ENCODE peak calls at places on chromosomes 7 and 10, in ten cellular contexts. One of them, this sample, is unnamed.
A peak's percentile ranks its signal among the peaks of the same experiment; 100 is the strongest.

GRCh38 chr7:139054101-139054500 is 18.3 kb upstream of the ZC3HAV1L start:
- DNase-seq in fibroblast of gingiva: no peak
- DNase-seq in stimulated activated naive B cell treated with anti-CD40 and anti-IgM and Interleukin-4, amounts not matched to agents 10 μg/mL and 1 μg/mL and 100 μg/mL, for 72 hours: no peak
- DNase-seq in GM13976: no peak
- DNase-seq in cardiac fibroblast: no peak
- DNase-seq in HEK293T: no peak
- DNase-seq in NCI-H2029 treated with DMSO at 0.1 percent for 48 hours: no peak
- DNase-seq in hypothalamus: no peak
- DNase-seq in sciatic nerve: no peak
- DNase-seq in germinal center: no peak
- DNase-seq in this sample: peak; percentile 66

GRCh38 chr7:32119790-32120196 is 49.6 kb upstream of the PDE1C start:
- DNase-seq in sciatic nerve: no peak
- DNase-seq in stimulated activated naive B cell treated with anti-CD40 and anti-IgM and Interleukin-4, amounts not matched to agents 10 μg/mL and 1 μg/mL and 100 μg/mL, for 72 hours: no peak
- DNase-seq in fibroblast of gingiva: no peak
- DNase-seq in HEK293T: no peak
- DNase-seq in cardiac fibroblast: no peak
- DNase-seq in germinal center: no peak
- DNase-seq in NCI-H2029 treated with DMSO at 0.1 percent for 48 hours: no peak
- DNase-seq in hypothalamus: no peak
- DNase-seq in GM13976: no peak
- DNase-seq in this sample: no peak

GRCh38 chr10:76297787-76298281 is 866.4 kb downstream of the LRMDA start:
- DNase-seq in cardiac fibroblast: no peak
- DNase-seq in germinal center: no peak
- DNase-seq in stimulated activated naive B cell treated with anti-CD40 and anti-IgM and Interleukin-4, amounts not matched to agents 10 μg/mL and 1 μg/mL and 100 μg/mL, for 72 hours: no peak
- DNase-seq in HEK293T: no peak
- DNase-seq in fibroblast of gingiva: no peak
- DNase-seq in hypothalamus: no peak
- DNase-seq in NCI-H2029 treated with DMSO at 0.1 percent for 48 hours: no peak
- DNase-seq in GM13976: no peak
- DNase-seq in sciatic nerve: no peak
- DNase-seq in this sample: no peak

GRCh38 chr10:21517134-21517982 is 8.1 kb downstream of the SKIDA1 start:
- DNase-seq in NCI-H2029 treated with DMSO at 0.1 percent for 48 hours: no peak
- DNase-seq in stimulated activated naive B cell treated with anti-CD40 and anti-IgM and Interleukin-4, amounts not matched to agents 10 μg/mL and 1 μg/mL and 100 μg/mL, for 72 hours: no peak
- DNase-seq in HEK293T: peak; percentile 63
- DNase-seq in fibroblast of gingiva: peak; percentile 50
- DNase-seq in hypothalamus: peak; percentile 60
- DNase-seq in sciatic nerve: peak; percentile 77
- DNase-seq in GM13976: no peak
- DNase-seq in germinal center: peak; percentile 44
- DNase-seq in cardiac fibroblast: peak; percentile 51
- DNase-seq in this sample: peak; percentile 77

GRCh38 chr7:131972251-131972650 is 415.8 kb upstream of the PODXL start:
- DNase-seq in cardiac fibroblast: no peak
- DNase-seq in hypothalamus: no peak
- DNase-seq in fibroblast of gingiva: no peak
- DNase-seq in sciatic nerve: no peak
- DNase-seq in HEK293T: no peak
- DNase-seq in germinal center: no peak
- DNase-seq in NCI-H2029 treated with DMSO at 0.1 percent for 48 hours: no peak
- DNase-seq in GM13976: no peak
- DNase-seq in stimulated activated naive B cell treated with anti-CD40 and anti-IgM and Interleukin-4, amounts not matched to agents 10 μg/mL and 1 μg/mL and 100 μg/mL, for 72 hours: no peak
- DNase-seq in this sample: no peak

GRCh38 chr7:80453699-80454340 is 58.0 kb downstream of the GNAT3 start:
- DNase-seq in GM13976: peak; percentile 8
- DNase-seq in stimulated activated naive B cell treated with anti-CD40 and anti-IgM and Interleukin-4, amounts not matched to agents 10 μg/mL and 1 μg/mL and 100 μg/mL, for 72 hours: no peak
- DNase-seq in HEK293T: no peak
- DNase-seq in germinal center: no peak
- DNase-seq in cardiac fibroblast: peak; percentile 62
- DNase-seq in hypothalamus: no peak
- DNase-seq in fibroblast of gingiva: no peak
- DNase-seq in NCI-H2029 treated with DMSO at 0.1 percent for 48 hours: peak; percentile 8
- DNase-seq in sciatic nerve: no peak
- DNase-seq in this sample: peak; percentile 67

GRCh38 chr10:110568055-110568735 is 700 bp downstream of the SMC3 start:
- DNase-seq in NCI-H2029 treated with DMSO at 0.1 percent for 48 hours: peak; percentile 0
- DNase-seq in GM13976: no peak
- DNase-seq in sciatic nerve: peak; percentile 74
- DNase-seq in HEK293T: peak; percentile 39
- DNase-seq in germinal center: peak; percentile 25
- DNase-seq in stimulated activated naive B cell treated with anti-CD40 and anti-IgM and Interleukin-4, amounts not matched to agents 10 μg/mL and 1 μg/mL and 100 μg/mL, for 72 hours: peak; percentile 36
- DNase-seq in fibroblast of gingiva: no peak
- DNase-seq in cardiac fibroblast: peak; percentile 26
- DNase-seq in hypothalamus: peak; percentile 61
- DNase-seq in this sample: peak; percentile 82

GRCh38 chr10:49744091-49744685 is 17.9 kb downstream of the OGDHL start:
- DNase-seq in sciatic nerve: no peak
- DNase-seq in NCI-H2029 treated with DMSO at 0.1 percent for 48 hours: no peak
- DNase-seq in HEK293T: no peak
- DNase-seq in germinal center: no peak
- DNase-seq in stimulated activated naive B cell treated with anti-CD40 and anti-IgM and Interleukin-4, amounts not matched to agents 10 μg/mL and 1 μg/mL and 100 μg/mL, for 72 hours: no peak
- DNase-seq in cardiac fibroblast: no peak
- DNase-seq in fibroblast of gingiva: no peak
- DNase-seq in hypothalamus: no peak
- DNase-seq in GM13976: peak; percentile 28
- DNase-seq in this sample: no peak

GRCh38 chr7:102988631-102989030 is 75.8 kb downstream of the LRRC17 start:
- DNase-seq in HEK293T: no peak
- DNase-seq in germinal center: no peak
- DNase-seq in fibroblast of gingiva: no peak
- DNase-seq in GM13976: no peak
- DNase-seq in sciatic nerve: no peak
- DNase-seq in hypothalamus: no peak
- DNase-seq in NCI-H2029 treated with DMSO at 0.1 percent for 48 hours: no peak
- DNase-seq in cardiac fibroblast: no peak
- DNase-seq in stimulated activated naive B cell treated with anti-CD40 and anti-IgM and Interleukin-4, amounts not matched to agents 10 μg/mL and 1 μg/mL and 100 μg/mL, for 72 hours: no peak
- DNase-seq in this sample: no peak

GRCh38 chr10:29807407-29807806 is 172.6 kb upstream of the SVIL start:
- DNase-seq in fibroblast of gingiva: peak; percentile 67
- DNase-seq in germinal center: no peak
- DNase-seq in GM13976: no peak
- DNase-seq in NCI-H2029 treated with DMSO at 0.1 percent for 48 hours: no peak
- DNase-seq in sciatic nerve: no peak
- DNase-seq in hypothalamus: no peak
- DNase-seq in HEK293T: no peak
- DNase-seq in stimulated activated naive B cell treated with anti-CD40 and anti-IgM and Interleukin-4, amounts not matched to agents 10 μg/mL and 1 μg/mL and 100 μg/mL, for 72 hours: no peak
- DNase-seq in cardiac fibroblast: peak; percentile 88
- DNase-seq in this sample: no peak

GRCh38 chr10:46248651-46249131 is 38.1 kb upstream of the ANTXRL start:
- DNase-seq in hypothalamus: no peak
- DNase-seq in NCI-H2029 treated with DMSO at 0.1 percent for 48 hours: no peak
- DNase-seq in cardiac fibroblast: no peak
- DNase-seq in fibroblast of gingiva: no peak
- DNase-seq in GM13976: no peak
- DNase-seq in sciatic nerve: no peak
- DNase-seq in stimulated activated naive B cell treated with anti-CD40 and anti-IgM and Interleukin-4, amounts not matched to agents 10 μg/mL and 1 μg/mL and 100 μg/mL, for 72 hours: no peak
- DNase-seq in germinal center: no peak
- DNase-seq in HEK293T: no peak
- DNase-seq in this sample: no peak

GRCh38 chr7:80350430-80350829 is 161.4 kb downstream of the GNAT3 start:
- DNase-seq in germinal center: no peak
- DNase-seq in fibroblast of gingiva: no peak
- DNase-seq in cardiac fibroblast: no peak
- DNase-seq in sciatic nerve: no peak
- DNase-seq in hypothalamus: no peak
- DNase-seq in HEK293T: no peak
- DNase-seq in NCI-H2029 treated with DMSO at 0.1 percent for 48 hours: no peak
- DNase-seq in GM13976: no peak
- DNase-seq in stimulated activated naive B cell treated with anti-CD40 and anti-IgM and Interleukin-4, amounts not matched to agents 10 μg/mL and 1 μg/mL and 100 μg/mL, for 72 hours: no peak
- DNase-seq in this sample: no peak

This sample was measured in SJCRH30.